ENCODE peak calls at places on chromosomes 5 and 9, in six cellular contexts. S, U, Q, X, A and N are unnamed samples.
A peak's percentile ranks its signal among the peaks of the same experiment; 100 is the strongest.

GRCh38 chr5:135400866-135401265 is 1.8 kb upstream of the MACROH2A1 start:
- DNase-seq in S (no peak), U (no peak), Q (peak; percentile 58), X (no peak), A (no peak), N (no peak)

GRCh38 chr5:67240846-67241245 is 44.2 kb upstream of the CD180 start:
- DNase-seq in S (no peak), U (no peak), Q (no peak), X (no peak), A (no peak), N (no peak)

GRCh38 chr9:21813575-21814473 is 11.4 kb downstream of the MTAP start:
- DNase-seq in S (no peak), U (no peak), Q (peak; percentile 79), X (no peak), A (peak; percentile 69), N (peak; percentile 85)

GRCh38 chr5:16005210-16005609 is 174.4 kb downstream of the MARCHF11 start:
- DNase-seq in S (no peak), U (no peak), Q (no peak), X (peak; percentile 9), A (no peak), N (no peak)

GRCh38 chr5:92518318-92518913 is 1062.6 kb downstream of the NR2F1-AS1 start:
- DNase-seq in S (no peak), U (no peak), Q (peak; percentile 12), X (peak; percentile 26), A (peak; percentile 16), N (peak; percentile 50)

GRCh38 chr5:153425914-153426313 is 64.6 kb upstream of the GRIA1 start:
- DNase-seq in S (peak; percentile 10), U (peak; percentile 80), Q (no peak), X (no peak), A (peak; percentile 6), N (no peak)

GRCh38 chr9:92726971-92727715 is 37.5 kb downstream of the BICD2 start:
- DNase-seq in S (no peak), U (peak; percentile 26), Q (no peak), X (no peak), A (no peak), N (peak; percentile 62)

GRCh38 chr5:56128166-56128565 is 105.0 kb downstream of the ANKRD55 start:
- DNase-seq in S (no peak), U (no peak), Q (no peak), X (no peak), A (no peak), N (no peak)

GRCh38 chr9:4771788-4772187 is 21.0 kb upstream of the RCL1 start:
- DNase-seq in S (no peak), U (no peak), Q (no peak), X (no peak), A (no peak), N (no peak)

GRCh38 chr9:33851301-33851700 is 34.3 kb downstream of the UBE2R2 start:
- DNase-seq in S (no peak), U (no peak), Q (no peak), X (no peak), A (no peak), N (peak; percentile 70)

GRCh38 chr9:117718085-117718484 is 13.9 kb downstream of the TLR4 start:
- DNase-seq in S (no peak), U (no peak), Q (no peak), X (peak; percentile 58), A (no peak), N (peak; percentile 54)

GRCh38 chr5:94751456-94751855 is 133.0 kb downstream of the SLF1 start:
- DNase-seq in S (no peak), U (no peak), Q (no peak), X (no peak), A (no peak), N (no peak)

GRCh38 chr9:108156270-108156998 is 666.9 kb upstream of the KLF4 start:
- DNase-seq in S (peak; percentile 51), U (no peak), Q (no peak), X (no peak), A (peak; percentile 29), N (no peak)

GRCh38 chr9:91541744-91542143 is 118.1 kb upstream of the NFIL3 start:
- DNase-seq in S (no peak), U (no peak), Q (no peak), X (no peak), A (no peak), N (no peak)

GRCh38 chr5:54832066-54832465 is 153.3 kb downstream of the ESM1 start:
- DNase-seq in S (no peak), U (no peak), Q (no peak), X (no peak), A (no peak), N (no peak)

GRCh38 chr5:68007446-68007845 is 208.1 kb upstream of the PIK3R1 start:
- DNase-seq in S (no peak), U (no peak), Q (peak; percentile 2), X (no peak), A (no peak), N (no peak)

GRCh38 chr5:56802235-56802634 is 13.1 kb upstream of the MAP3K1 start:
- DNase-seq in S (no peak), U (no peak), Q (no peak), X (no peak), A (no peak), N (no peak)

GRCh38 chr5:21219966-21220365 is 1232.0 kb upstream of the CDH18 start:
- DNase-seq in S (no peak), U (no peak), Q (no peak), X (no peak), A (no peak), N (peak; percentile 52)

GRCh38 chr5:41856644-41857491 is 13.4 kb downstream of the OXCT1 start:
- DNase-seq in S (peak; percentile 64), U (peak; percentile 60), Q (peak; percentile 58), X (no peak), A (peak; percentile 58), N (peak; percentile 77)

GRCh38 chr9:133075925-133076324 is 14.1 kb downstream of the CEL start:
- DNase-seq in S (no peak), U (no peak), Q (peak; percentile 14), X (no peak), A (no peak), N (no peak)

GRCh38 chr9:103304797-103305196 is 309.7 kb downstream of the CYLC2 start:
- DNase-seq in S (no peak), U (no peak), Q (no peak), X (no peak), A (no peak), N (no peak)

GRCh38 chr9:12818431-12819000 is 43.7 kb downstream of the LURAP1L start:
- DNase-seq in S (no peak), U (no peak), Q (no peak), X (no peak), A (no peak), N (no peak)

GRCh38 chr5:59458966-59459729 is 434.4 kb downstream of the PDE4D start:
- DNase-seq in S (no peak), U (no peak), Q (no peak), X (no peak), A (no peak), N (no peak)

GRCh38 chr9:81619353-81620008 is 69.9 kb downstream of the TLE1 start:
- DNase-seq in S (no peak), U (no peak), Q (no peak), X (no peak), A (no peak), N (no peak)

GRCh38 chr9:119372951-119373350 is 3.7 kb upstream of the BRINP1 start:
- DNase-seq in S (no peak), U (no peak), Q (no peak), X (no peak), A (no peak), N (no peak)

GRCh38 chr5:38663276-38663675 is 106.8 kb upstream of the LIFR start:
- DNase-seq in S (no peak), U (no peak), Q (no peak), X (no peak), A (no peak), N (peak; percentile 79)

GRCh38 chr9:967851-968641 is 8.4 kb upstream of the DMRT3 start:
- DNase-seq in S (no peak), U (peak; percentile 53), Q (no peak), X (no peak), A (no peak), N (no peak)

GRCh38 chr9:94586316-94586715 is 7.3 kb downstream of the FBP2 start:
- DNase-seq in S (no peak), U (no peak), Q (no peak), X (no peak), A (no peak), N (no peak)

GRCh38 chr9:8268216-8268878 is 468.8 kb upstream of the DMAC1 start:
- DNase-seq in S (no peak), U (no peak), Q (no peak), X (no peak), A (no peak), N (no peak)

GRCh38 chr9:127568618-127568970 is 43.5 kb upstream of the STXBP1 start:
- DNase-seq in S (no peak), U (no peak), Q (no peak), X (no peak), A (no peak), N (no peak)

GRCh38 chr9:127567898-127568617 is 44.0 kb upstream of the STXBP1 start:
- DNase-seq in S (peak; percentile 64), U (peak; percentile 71), Q (no peak), X (no peak), A (no peak), N (no peak)

GRCh38 chr9:127566351-127567001 is 45.6 kb upstream of the STXBP1 start:
- DNase-seq in S (no peak), U (no peak), Q (no peak), X (no peak), A (no peak), N (no peak)

GRCh38 chr9:127568971-127569818 is 42.9 kb upstream of the STXBP1 start:
- DNase-seq in S (peak; percentile 99), U (peak; percentile 83), Q (peak; percentile 55), X (no peak), A (no peak), N (peak; percentile 63)

GRCh38 chr9:127567119-127567897 is 44.8 kb upstream of the STXBP1 start:
- DNase-seq in S (peak; percentile 39), U (no peak), Q (no peak), X (no peak), A (no peak), N (no peak)
- TF ChIP-seq POLR2A in S (no peak), U (no peak), Q (no peak), X (no peak), A (no peak), N (peak; percentile 68)

GRCh38 chr5:115430374-115430773 is 114.2 kb downstream of the FEM1C start:
- DNase-seq in S (no peak), U (no peak), Q (no peak), X (no peak), A (no peak), N (no peak)
- H3K4me2 ChIP-seq in S (no peak overlapping the region), U (no peak overlapping the region), Q (no peak overlapping the region), X (no peak overlapping the region), A (no peak overlapping the region), N (no peak overlapping the region)

GRCh38 chr9:71096431-71097108 is 24.9 kb downstream of the TRPM3 start:
- DNase-seq in S (no peak), U (no peak), Q (peak; percentile 95), X (no peak), A (no peak), N (no peak)
- TF ChIP-seq EZH2 in S (no peak), U (no peak), Q (no peak), X (no peak), A (no peak), N (no peak)

DNA sequence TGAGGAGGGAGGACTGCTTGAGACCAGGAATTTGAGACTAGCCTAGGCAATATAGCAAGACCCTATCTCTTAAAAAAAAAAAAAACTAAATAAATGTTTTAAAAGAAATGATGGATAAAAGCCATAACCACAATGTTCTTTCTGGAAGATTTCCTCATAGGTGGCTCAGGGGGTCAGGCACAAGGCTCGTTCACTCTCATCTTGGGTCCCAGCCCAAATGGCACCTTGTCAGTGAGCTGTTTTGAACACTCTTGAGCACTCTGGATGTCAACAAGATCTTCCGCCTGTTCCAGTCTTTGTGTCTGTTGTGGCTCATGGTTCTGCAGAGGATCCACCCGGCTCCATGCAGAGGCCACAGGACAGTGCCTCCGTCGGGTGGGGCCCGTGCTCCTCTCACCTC is 35.7 kb upstream of the LMX1B start:
- DNase-seq in S (no peak), U (no peak), Q (no peak), X (no peak), A (no peak), N (no peak)
- TF ChIP-seq POLR2A in S (no peak), U (no peak), Q (no peak), X (no peak), A (no peak), N (no peak)